ENCODE peak calls at places on chromosomes 16 and 17, in ten cellular contexts. One of them, this sample, is unnamed.

GRCh38 chr16:85959686-85960085 is 60.7 kb downstream of the IRF8 start:
- DNase-seq in ovary: no peak
- DNase-seq in H1: no peak
- DNase-seq in caudate nucleus: no peak
- DNase-seq in heart right ventricle: no peak
- DNase-seq in OCI-LY7: no peak
- DNase-seq in endodermal cell: no peak
- DNase-seq in upper lobe of left lung: no peak
- DNase-seq in Panc1: no peak
- DNase-seq in foreskin keratinocyte: no peak
- DNase-seq in this sample: no peak

GRCh38 chr17:31907342-31907975 is 6.0 kb upstream of the UTP6 start:
- DNase-seq in ovary: peak
- DNase-seq in H1: no peak
- DNase-seq in caudate nucleus: no peak
- DNase-seq in heart right ventricle: no peak
- DNase-seq in OCI-LY7: no peak
- DNase-seq in endodermal cell: peak
- DNase-seq in upper lobe of left lung: no peak
- DNase-seq in Panc1: no peak
- DNase-seq in foreskin keratinocyte: no peak
- DNase-seq in this sample: no peak

GRCh38 chr16:9969580-9969979 is 212.6 kb downstream of the GRIN2A start:
- DNase-seq in ovary: no peak
- DNase-seq in H1: no peak
- DNase-seq in caudate nucleus: no peak
- DNase-seq in heart right ventricle: no peak
- DNase-seq in OCI-LY7: no peak
- DNase-seq in endodermal cell: no peak
- DNase-seq in upper lobe of left lung: no peak
- DNase-seq in Panc1: no peak
- DNase-seq in foreskin keratinocyte: no peak
- DNase-seq in this sample: peak

GRCh38 chr17:8745586-8746500 is 1.2 kb upstream of the CCDC42 start:
- DNase-seq in ovary: peak
- DNase-seq in H1: no peak
- DNase-seq in caudate nucleus: no peak
- DNase-seq in heart right ventricle: peak
- DNase-seq in OCI-LY7: peak
- DNase-seq in endodermal cell: peak
- DNase-seq in upper lobe of left lung: peak
- DNase-seq in Panc1: no peak
- DNase-seq in foreskin keratinocyte: no peak
- DNase-seq in this sample: peak

GRCh38 chr16:1107731-1108130 is 11.7 kb upstream of the C1QTNF8 start:
- DNase-seq in ovary: no peak
- DNase-seq in H1: no peak
- DNase-seq in caudate nucleus: no peak
- DNase-seq in heart right ventricle: no peak
- DNase-seq in OCI-LY7: no peak
- DNase-seq in endodermal cell: no peak
- DNase-seq in upper lobe of left lung: no peak
- DNase-seq in Panc1: no peak
- DNase-seq in foreskin keratinocyte: no peak
- DNase-seq in this sample: no peak

GRCh38 chr16:66250686-66251405 is 115.6 kb upstream of the CDH5 start:
- DNase-seq in ovary: peak
- DNase-seq in H1: no peak
- DNase-seq in caudate nucleus: peak
- DNase-seq in heart right ventricle: peak
- DNase-seq in OCI-LY7: no peak
- DNase-seq in endodermal cell: no peak
- DNase-seq in upper lobe of left lung: peak
- DNase-seq in Panc1: no peak
- DNase-seq in foreskin keratinocyte: no peak
- DNase-seq in this sample: peak

GRCh38 chr16:9469512-9469911 is 378.1 kb downstream of the HAPSTR1 start:
- DNase-seq in ovary: no peak
- DNase-seq in H1: no peak
- DNase-seq in caudate nucleus: no peak
- DNase-seq in heart right ventricle: no peak
- DNase-seq in OCI-LY7: no peak
- DNase-seq in endodermal cell: no peak
- DNase-seq in upper lobe of left lung: no peak
- DNase-seq in Panc1: no peak
- DNase-seq in foreskin keratinocyte: no peak
- DNase-seq in this sample: no peak

GRCh38 chr16:12951392-12951791 is 50.0 kb downstream of the SHISA9 start:
- DNase-seq in ovary: no peak
- DNase-seq in H1: no peak
- DNase-seq in caudate nucleus: no peak
- DNase-seq in heart right ventricle: no peak
- DNase-seq in OCI-LY7: peak
- DNase-seq in endodermal cell: no peak
- DNase-seq in upper lobe of left lung: no peak
- DNase-seq in Panc1: no peak
- DNase-seq in foreskin keratinocyte: no peak
- DNase-seq in this sample: no peak

DNA sequence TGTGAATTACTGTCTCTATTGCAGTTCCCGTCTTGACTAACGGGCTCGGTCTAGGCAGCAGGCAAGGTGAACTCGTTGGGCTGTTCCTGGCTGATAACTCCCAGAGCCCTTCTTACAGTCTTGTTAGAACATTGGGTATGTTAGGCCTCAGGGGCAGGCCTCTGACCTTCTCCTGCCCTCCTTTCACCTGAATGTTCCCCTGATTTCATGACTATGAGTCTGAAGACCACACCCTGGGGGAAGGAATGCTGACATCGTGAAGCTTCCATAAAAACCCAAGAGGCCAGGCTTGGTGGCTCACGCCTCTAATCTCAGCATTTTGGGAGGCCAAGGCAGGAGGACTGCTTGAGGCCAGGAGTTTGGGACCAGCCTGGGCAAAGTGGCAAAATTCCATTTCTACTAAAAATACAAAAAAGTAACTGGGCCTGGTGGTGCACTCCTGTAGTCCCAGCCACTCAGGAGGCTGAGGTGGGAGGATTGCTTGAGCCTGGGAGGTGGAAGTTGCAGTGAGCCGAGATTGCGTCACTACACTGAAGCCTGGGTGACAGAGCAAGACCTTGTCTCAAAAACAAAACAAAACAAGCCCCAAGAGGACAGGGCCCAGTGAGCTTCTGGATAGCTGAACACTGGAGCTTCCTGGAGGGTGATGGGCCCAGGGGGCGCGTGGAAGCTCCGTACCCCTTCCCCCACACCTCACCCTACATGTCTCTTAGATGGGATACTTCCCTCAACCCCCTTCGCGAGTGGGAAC is 47.8 kb upstream of the FBXO47 start:
- DNase-seq in ovary: no peak
- DNase-seq in H1: no peak
- DNase-seq in caudate nucleus: no peak
- DNase-seq in heart right ventricle: no peak
- DNase-seq in OCI-LY7: no peak
- DNase-seq in endodermal cell: no peak
- DNase-seq in upper lobe of left lung: peak
- DNase-seq in Panc1: no peak
- DNase-seq in foreskin keratinocyte: no peak
- DNase-seq in this sample: no peak
- H3K27ac ChIP-seq in ovary: peak
- H3K27ac ChIP-seq in H1: no peak
- H3K27ac ChIP-seq in caudate nucleus: no peak
- H3K27ac ChIP-seq in heart right ventricle: peak
- H3K27ac ChIP-seq in OCI-LY7: no peak
- H3K27ac ChIP-seq in endodermal cell: no peak
- H3K27ac ChIP-seq in upper lobe of left lung: peak
- H3K27ac ChIP-seq in Panc1: no peak
- H3K27ac ChIP-seq in foreskin keratinocyte: no peak
- H3K27ac ChIP-seq in this sample: no peak

GRCh38 chr16:71570143-71570542 is 6.7 kb downstream of the TAT start:
- DNase-seq in ovary: no peak
- DNase-seq in H1: no peak
- DNase-seq in caudate nucleus: no peak
- DNase-seq in heart right ventricle: no peak
- DNase-seq in OCI-LY7: no peak
- DNase-seq in endodermal cell: no peak
- DNase-seq in upper lobe of left lung: no peak
- DNase-seq in Panc1: no peak
- DNase-seq in foreskin keratinocyte: no peak
- DNase-seq in this sample: no peak
- H3K27ac ChIP-seq in ovary: no peak
- H3K27ac ChIP-seq in H1: no peak
- H3K27ac ChIP-seq in caudate nucleus: no peak
- H3K27ac ChIP-seq in heart right ventricle: no peak
- H3K27ac ChIP-seq in OCI-LY7: no peak
- H3K27ac ChIP-seq in endodermal cell: no peak
- H3K27ac ChIP-seq in upper lobe of left lung: no peak
- H3K27ac ChIP-seq in Panc1: no peak
- H3K27ac ChIP-seq in foreskin keratinocyte: no peak
- H3K27ac ChIP-seq in this sample: no peak

DNA sequence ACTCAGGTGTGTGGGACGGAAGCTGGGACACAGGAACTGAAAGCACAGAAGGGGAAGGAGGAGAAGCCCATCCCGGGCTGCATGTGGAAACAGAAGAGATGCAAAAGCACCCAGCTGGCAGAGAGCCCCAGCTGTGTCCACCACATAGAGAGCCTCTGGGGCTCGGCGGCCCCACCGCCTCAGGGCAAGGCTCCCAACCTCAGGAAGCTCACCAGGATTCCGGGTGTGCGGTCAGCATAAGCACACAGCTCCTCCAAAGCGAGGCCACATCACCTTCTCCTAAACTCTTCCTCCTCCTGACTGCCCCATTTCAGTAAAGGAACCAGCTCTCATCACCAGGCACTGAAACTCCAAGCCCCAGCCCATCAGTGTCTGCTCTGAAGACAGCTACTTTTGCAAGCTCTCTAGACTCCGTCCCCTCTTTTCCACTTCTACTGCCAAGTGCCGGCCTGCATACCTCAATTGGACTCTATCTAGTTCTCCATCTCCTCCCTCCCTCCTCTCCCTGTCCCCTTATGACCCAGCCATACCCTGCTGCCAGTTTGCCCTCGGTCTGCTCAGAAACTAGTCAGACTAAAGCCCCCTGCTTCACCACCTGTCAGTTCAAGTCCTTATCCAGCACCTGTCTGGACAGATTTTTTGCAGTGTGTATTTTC is 6.0 kb downstream of the ST3GAL2 start:
- DNase-seq in ovary: no peak
- DNase-seq in H1: no peak
- DNase-seq in caudate nucleus: no peak
- DNase-seq in heart right ventricle: peak
- DNase-seq in OCI-LY7: peak
- DNase-seq in endodermal cell: no peak
- DNase-seq in upper lobe of left lung: peak
- DNase-seq in Panc1: no peak
- DNase-seq in foreskin keratinocyte: no peak
- DNase-seq in this sample: no peak
- H3K27ac ChIP-seq in ovary: no peak
- H3K27ac ChIP-seq in H1: peak
- H3K27ac ChIP-seq in caudate nucleus: no peak
- H3K27ac ChIP-seq in heart right ventricle: no peak
- H3K27ac ChIP-seq in OCI-LY7: peak
- H3K27ac ChIP-seq in endodermal cell: no peak
- H3K27ac ChIP-seq in upper lobe of left lung: peak
- H3K27ac ChIP-seq in Panc1: peak
- H3K27ac ChIP-seq in foreskin keratinocyte: no peak
- H3K27ac ChIP-seq in this sample: no peak

GRCh38 chr16:53090271-53090590 is 35.4 kb downstream of the CHD9 start:
- DNase-seq in ovary: no peak
- DNase-seq in H1: no peak
- DNase-seq in caudate nucleus: no peak
- DNase-seq in heart right ventricle: no peak
- DNase-seq in OCI-LY7: no peak
- DNase-seq in endodermal cell: no peak
- DNase-seq in upper lobe of left lung: no peak
- DNase-seq in Panc1: no peak
- DNase-seq in foreskin keratinocyte: no peak
- DNase-seq in this sample: no peak

GRCh38 chr16:53093162-53093744 is 38.5 kb downstream of the CHD9 start:
- DNase-seq in ovary: no peak
- DNase-seq in H1: no peak
- DNase-seq in caudate nucleus: no peak
- DNase-seq in heart right ventricle: no peak
- DNase-seq in OCI-LY7: no peak
- DNase-seq in endodermal cell: no peak
- DNase-seq in upper lobe of left lung: no peak
- DNase-seq in Panc1: no peak
- DNase-seq in foreskin keratinocyte: no peak
- DNase-seq in this sample: no peak

GRCh38 chr16:53091508-53092211 is 36.9 kb downstream of the CHD9 start:
- DNase-seq in ovary: peak
- DNase-seq in H1: no peak
- DNase-seq in caudate nucleus: peak
- DNase-seq in heart right ventricle: peak
- DNase-seq in OCI-LY7: peak
- DNase-seq in endodermal cell: peak
- DNase-seq in upper lobe of left lung: peak
- DNase-seq in Panc1: no peak
- DNase-seq in foreskin keratinocyte: no peak
- DNase-seq in this sample: peak

GRCh38 chr16:53089434-53090270 is 34.9 kb downstream of the CHD9 start:
- DNase-seq in ovary: no peak
- DNase-seq in H1: no peak
- DNase-seq in caudate nucleus: no peak
- DNase-seq in heart right ventricle: no peak
- DNase-seq in OCI-LY7: no peak
- DNase-seq in endodermal cell: no peak
- DNase-seq in upper lobe of left lung: no peak
- DNase-seq in Panc1: no peak
- DNase-seq in foreskin keratinocyte: no peak
- DNase-seq in this sample: peak

DNA sequence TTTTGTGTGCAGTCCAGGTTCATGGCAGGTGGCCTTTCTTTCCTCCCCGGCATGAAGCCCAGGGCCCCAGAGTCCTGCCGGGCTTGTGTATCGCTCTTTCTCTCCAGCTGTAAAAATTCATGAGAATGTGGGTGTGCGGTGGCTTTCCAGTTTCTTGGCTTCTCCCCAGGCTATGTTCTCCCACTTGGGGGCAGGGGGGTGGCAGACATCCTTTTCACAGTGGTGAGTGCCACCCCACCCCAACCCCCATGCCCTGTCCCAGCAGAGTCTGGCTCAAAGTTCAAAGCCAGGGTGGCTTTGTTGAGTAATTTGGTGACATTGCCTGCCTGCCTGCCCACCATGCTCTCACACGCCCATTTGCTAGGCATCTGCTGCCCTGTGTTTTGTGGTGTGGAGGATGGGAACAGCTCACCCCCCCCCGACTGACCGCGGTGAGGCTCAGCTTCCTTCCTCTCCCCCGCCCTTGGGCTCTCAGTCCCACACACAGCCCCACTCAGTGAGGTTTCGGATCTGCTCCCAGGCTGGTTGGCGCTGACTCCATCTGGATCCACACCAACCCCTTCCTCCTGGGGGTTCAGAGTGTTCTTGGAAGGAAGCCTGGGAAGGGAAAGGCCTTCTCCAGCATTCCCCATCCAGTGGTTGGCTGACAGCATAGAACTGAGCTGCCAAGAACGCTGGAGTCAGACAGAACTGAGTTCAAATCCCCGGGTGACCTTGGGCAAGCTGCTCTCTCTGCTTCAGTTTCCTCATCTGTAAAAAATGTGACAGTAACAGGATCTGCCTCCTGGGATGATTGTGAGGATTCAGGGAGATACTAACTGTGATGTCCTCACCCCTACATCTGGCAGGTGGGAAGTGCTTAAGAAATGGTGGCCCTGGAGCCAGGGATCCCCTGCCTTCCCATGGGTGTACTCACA is 36.1 kb downstream of the CHD9 start:
- DNase-seq in ovary: peak
- DNase-seq in H1: no peak
- DNase-seq in caudate nucleus: peak
- DNase-seq in heart right ventricle: peak
- DNase-seq in OCI-LY7: peak
- DNase-seq in endodermal cell: no peak
- DNase-seq in upper lobe of left lung: peak
- DNase-seq in Panc1: no peak
- DNase-seq in foreskin keratinocyte: no peak
- DNase-seq in this sample: peak
- H3K27ac ChIP-seq in ovary: peak
- H3K27ac ChIP-seq in H1: peak
- H3K27ac ChIP-seq in caudate nucleus: peak
- H3K27ac ChIP-seq in heart right ventricle: peak
- H3K27ac ChIP-seq in OCI-LY7: peak
- H3K27ac ChIP-seq in endodermal cell: peak
- H3K27ac ChIP-seq in upper lobe of left lung: peak
- H3K27ac ChIP-seq in Panc1: no peak
- H3K27ac ChIP-seq in foreskin keratinocyte: peak
- H3K27ac ChIP-seq in this sample: peak

This sample was measured in substantia nigra.